ENCODE peak calls at places on chromosomes 5 and 9, in nine cellular contexts. One of them, this sample, is unnamed.

GRCh38 chr5:167261309-167262100 is 1029.9 kb upstream of the WWC1 start:
- DNase-seq in NCI-H2171 treated with DMSO at 0.1 percent for 48 hours: no peak
- DNase-seq in mesothelial cell of epicardium: no peak
- DNase-seq in adipocyte: no peak
- DNase-seq in Panc1: no peak
- DNase-seq in thoracic aorta: no peak
- DNase-seq in HCT116: no peak
- DNase-seq in tibial artery: no peak
- DNase-seq in AG10803: no peak
- DNase-seq in this sample: no peak

GRCh38 chr5:40578501-40579451 is 100.9 kb upstream of the PTGER4 start:
- DNase-seq in NCI-H2171 treated with DMSO at 0.1 percent for 48 hours: no peak
- DNase-seq in mesothelial cell of epicardium: no peak
- DNase-seq in adipocyte: no peak
- DNase-seq in Panc1: peak; percentile 78
- DNase-seq in thoracic aorta: no peak
- DNase-seq in HCT116: no peak
- DNase-seq in tibial artery: no peak
- DNase-seq in AG10803: no peak
- DNase-seq in this sample: no peak

GRCh38 chr9:110880123-110880522 is 158.1 kb downstream of the LPAR1 start:
- DNase-seq in NCI-H2171 treated with DMSO at 0.1 percent for 48 hours: peak; percentile 96
- DNase-seq in mesothelial cell of epicardium: no peak
- DNase-seq in adipocyte: peak; percentile 87
- DNase-seq in Panc1: no peak
- DNase-seq in thoracic aorta: no peak
- DNase-seq in HCT116: no peak
- DNase-seq in tibial artery: no peak
- DNase-seq in AG10803: peak; percentile 92
- DNase-seq in this sample: no peak

GRCh38 chr9:82930116-82930515 is 132.8 kb downstream of the RASEF start:
- DNase-seq in NCI-H2171 treated with DMSO at 0.1 percent for 48 hours: no peak
- DNase-seq in mesothelial cell of epicardium: no peak
- DNase-seq in adipocyte: no peak
- DNase-seq in Panc1: no peak
- DNase-seq in thoracic aorta: no peak
- DNase-seq in HCT116: no peak
- DNase-seq in tibial artery: no peak
- DNase-seq in AG10803: no peak
- DNase-seq in this sample: no peak

GRCh38 chr5:67774153-67774552 is 441.4 kb upstream of the PIK3R1 start:
- DNase-seq in NCI-H2171 treated with DMSO at 0.1 percent for 48 hours: no peak
- DNase-seq in mesothelial cell of epicardium: no peak
- DNase-seq in adipocyte: peak; percentile 55
- DNase-seq in Panc1: no peak
- DNase-seq in thoracic aorta: no peak
- DNase-seq in HCT116: no peak
- DNase-seq in tibial artery: no peak
- DNase-seq in AG10803: peak; percentile 58
- DNase-seq in this sample: no peak

GRCh38 chr5:136036991-136037705 is 8.4 kb downstream of the TGFBI start:
- DNase-seq in NCI-H2171 treated with DMSO at 0.1 percent for 48 hours: no peak
- DNase-seq in mesothelial cell of epicardium: no peak
- DNase-seq in adipocyte: no peak
- DNase-seq in Panc1: no peak
- DNase-seq in thoracic aorta: peak; percentile 50
- DNase-seq in HCT116: no peak
- DNase-seq in tibial artery: peak; percentile 88
- DNase-seq in AG10803: peak; percentile 86
- DNase-seq in this sample: no peak

GRCh38 chr5:100659080-100659479 is 123.9 kb downstream of the FAM174A start:
- DNase-seq in NCI-H2171 treated with DMSO at 0.1 percent for 48 hours: no peak
- DNase-seq in mesothelial cell of epicardium: no peak
- DNase-seq in adipocyte: no peak
- DNase-seq in Panc1: no peak
- DNase-seq in thoracic aorta: no peak
- DNase-seq in HCT116: no peak
- DNase-seq in tibial artery: no peak
- DNase-seq in AG10803: no peak
- DNase-seq in this sample: no peak

GRCh38 chr5:33588654-33589372 is 148.0 kb downstream of the TARS1 start:
- DNase-seq in NCI-H2171 treated with DMSO at 0.1 percent for 48 hours: peak; percentile 6
- DNase-seq in mesothelial cell of epicardium: no peak
- DNase-seq in adipocyte: no peak
- DNase-seq in Panc1: no peak
- DNase-seq in thoracic aorta: no peak
- DNase-seq in HCT116: peak; percentile 47
- DNase-seq in tibial artery: no peak
- DNase-seq in AG10803: no peak
- DNase-seq in this sample: no peak

GRCh38 chr9:8782237-8782636 is 982.7 kb upstream of the DMAC1 start:
- DNase-seq in NCI-H2171 treated with DMSO at 0.1 percent for 48 hours: peak; percentile 76
- DNase-seq in mesothelial cell of epicardium: no peak
- DNase-seq in adipocyte: no peak
- DNase-seq in Panc1: no peak
- DNase-seq in thoracic aorta: no peak
- DNase-seq in HCT116: no peak
- DNase-seq in tibial artery: no peak
- DNase-seq in AG10803: no peak
- DNase-seq in this sample: no peak

GRCh38 chr9:92911496-92912475 is 33.9 kb upstream of the ZNF484 start:
- DNase-seq in NCI-H2171 treated with DMSO at 0.1 percent for 48 hours: no peak
- DNase-seq in mesothelial cell of epicardium: no peak
- DNase-seq in adipocyte: peak; percentile 13
- DNase-seq in Panc1: no peak
- DNase-seq in thoracic aorta: no peak
- DNase-seq in HCT116: no peak
- DNase-seq in tibial artery: no peak
- DNase-seq in AG10803: peak; percentile 6
- DNase-seq in this sample: no peak

GRCh38 chr9:3074247-3074646 is 230.4 kb upstream of the PUM3 start:
- DNase-seq in NCI-H2171 treated with DMSO at 0.1 percent for 48 hours: no peak
- DNase-seq in mesothelial cell of epicardium: no peak
- DNase-seq in adipocyte: no peak
- DNase-seq in Panc1: no peak
- DNase-seq in thoracic aorta: no peak
- DNase-seq in HCT116: no peak
- DNase-seq in tibial artery: no peak
- DNase-seq in AG10803: no peak
- DNase-seq in this sample: no peak

GRCh38 chr9:15889555-15889954 is 336.7 kb downstream of the CCDC171 start:
- DNase-seq in NCI-H2171 treated with DMSO at 0.1 percent for 48 hours: no peak
- DNase-seq in mesothelial cell of epicardium: no peak
- DNase-seq in adipocyte: peak; percentile 67
- DNase-seq in Panc1: no peak
- DNase-seq in thoracic aorta: no peak
- DNase-seq in HCT116: no peak
- DNase-seq in tibial artery: no peak
- DNase-seq in AG10803: peak; percentile 66
- DNase-seq in this sample: no peak

GRCh38 chr9:106697799-106698591 is 165.0 kb upstream of the ZNF462 start:
- DNase-seq in NCI-H2171 treated with DMSO at 0.1 percent for 48 hours: peak; percentile 96
- DNase-seq in mesothelial cell of epicardium: peak; percentile 46
- DNase-seq in adipocyte: peak; percentile 92
- DNase-seq in Panc1: no peak
- DNase-seq in thoracic aorta: peak; percentile 8
- DNase-seq in HCT116: no peak
- DNase-seq in tibial artery: peak; percentile 75
- DNase-seq in AG10803: peak; percentile 87
- DNase-seq in this sample: no peak

GRCh38 chr5:67268233-67269011 is 71.8 kb upstream of the CD180 start:
- DNase-seq in NCI-H2171 treated with DMSO at 0.1 percent for 48 hours: peak; percentile 64
- DNase-seq in mesothelial cell of epicardium: peak; percentile 25
- DNase-seq in adipocyte: peak; percentile 97
- DNase-seq in Panc1: no peak
- DNase-seq in thoracic aorta: peak; percentile 66
- DNase-seq in HCT116: no peak
- DNase-seq in tibial artery: peak; percentile 86
- DNase-seq in AG10803: peak; percentile 94
- DNase-seq in this sample: no peak

GRCh38 chr5:150514708-150515211 is 6.8 kb downstream of the NDST1 start:
- DNase-seq in NCI-H2171 treated with DMSO at 0.1 percent for 48 hours: peak; percentile 15
- DNase-seq in mesothelial cell of epicardium: no peak
- DNase-seq in adipocyte: no peak
- DNase-seq in Panc1: no peak
- DNase-seq in thoracic aorta: no peak
- DNase-seq in HCT116: no peak
- DNase-seq in tibial artery: no peak
- DNase-seq in AG10803: peak; percentile 42
- DNase-seq in this sample: peak; percentile 77

GRCh38 chr5:132655821-132656773 is 1.9 kb upstream of the IL13 start:
- DNase-seq in NCI-H2171 treated with DMSO at 0.1 percent for 48 hours: no peak
- DNase-seq in mesothelial cell of epicardium: no peak
- DNase-seq in adipocyte: peak; percentile 60
- DNase-seq in Panc1: no peak
- DNase-seq in thoracic aorta: no peak
- DNase-seq in HCT116: no peak
- DNase-seq in tibial artery: no peak
- DNase-seq in AG10803: peak; percentile 10
- DNase-seq in this sample: no peak

GRCh38 chr9:87642330-87643110 is 83.4 kb upstream of the CTSL start:
- DNase-seq in NCI-H2171 treated with DMSO at 0.1 percent for 48 hours: no peak
- DNase-seq in mesothelial cell of epicardium: no peak
- DNase-seq in adipocyte: no peak
- DNase-seq in Panc1: no peak
- DNase-seq in thoracic aorta: no peak
- DNase-seq in HCT116: no peak
- DNase-seq in tibial artery: no peak
- DNase-seq in AG10803: no peak
- DNase-seq in this sample: no peak

GRCh38 chr9:138122201-138122600 is 244.6 kb downstream of the CACNA1B start:
- DNase-seq in NCI-H2171 treated with DMSO at 0.1 percent for 48 hours: no peak
- DNase-seq in mesothelial cell of epicardium: no peak
- DNase-seq in adipocyte: no peak
- DNase-seq in Panc1: no peak
- DNase-seq in thoracic aorta: no peak
- DNase-seq in HCT116: no peak
- DNase-seq in tibial artery: no peak
- DNase-seq in AG10803: no peak
- DNase-seq in this sample: no peak

GRCh38 chr5:22892441-22892840 is 39.3 kb upstream of the CDH12 start:
- DNase-seq in NCI-H2171 treated with DMSO at 0.1 percent for 48 hours: no peak
- DNase-seq in mesothelial cell of epicardium: no peak
- DNase-seq in adipocyte: no peak
- DNase-seq in Panc1: no peak
- DNase-seq in thoracic aorta: no peak
- DNase-seq in HCT116: no peak
- DNase-seq in tibial artery: no peak
- DNase-seq in AG10803: no peak
- DNase-seq in this sample: no peak

GRCh38 chr5:67815455-67816391 is 399.8 kb upstream of the PIK3R1 start:
- DNase-seq in NCI-H2171 treated with DMSO at 0.1 percent for 48 hours: no peak
- DNase-seq in mesothelial cell of epicardium: no peak
- DNase-seq in adipocyte: peak; percentile 20
- DNase-seq in Panc1: no peak
- DNase-seq in thoracic aorta: no peak
- DNase-seq in HCT116: no peak
- DNase-seq in tibial artery: no peak
- DNase-seq in AG10803: peak; percentile 41
- DNase-seq in this sample: no peak

GRCh38 chr5:170268884-170269283 is 28.7 kb downstream of the LCP2 start:
- DNase-seq in NCI-H2171 treated with DMSO at 0.1 percent for 48 hours: no peak
- DNase-seq in mesothelial cell of epicardium: no peak
- DNase-seq in adipocyte: no peak
- DNase-seq in Panc1: no peak
- DNase-seq in thoracic aorta: no peak
- DNase-seq in HCT116: no peak
- DNase-seq in tibial artery: no peak
- DNase-seq in AG10803: no peak
- DNase-seq in this sample: no peak

GRCh38 chr9:75033789-75034473 is 5.8 kb upstream of the CARNMT1 start:
- DNase-seq in NCI-H2171 treated with DMSO at 0.1 percent for 48 hours: no peak
- DNase-seq in mesothelial cell of epicardium: no peak
- DNase-seq in adipocyte: peak; percentile 36
- DNase-seq in Panc1: no peak
- DNase-seq in thoracic aorta: no peak
- DNase-seq in HCT116: no peak
- DNase-seq in tibial artery: no peak
- DNase-seq in AG10803: no peak
- DNase-seq in this sample: no peak

GRCh38 chr9:6328103-6328502 is at the start of gene TPD52L3:
- DNase-seq in NCI-H2171 treated with DMSO at 0.1 percent for 48 hours: no peak
- DNase-seq in mesothelial cell of epicardium: no peak
- DNase-seq in adipocyte: no peak
- DNase-seq in Panc1: no peak
- DNase-seq in thoracic aorta: no peak
- DNase-seq in HCT116: no peak
- DNase-seq in tibial artery: no peak
- DNase-seq in AG10803: no peak
- DNase-seq in this sample: no peak

GRCh38 chr9:137376386-137376785 is 46.6 kb downstream of the EXD3 start:
- DNase-seq in NCI-H2171 treated with DMSO at 0.1 percent for 48 hours: peak; percentile 20
- DNase-seq in mesothelial cell of epicardium: no peak
- DNase-seq in adipocyte: no peak
- DNase-seq in Panc1: no peak
- DNase-seq in thoracic aorta: no peak
- DNase-seq in HCT116: no peak
- DNase-seq in tibial artery: no peak
- DNase-seq in AG10803: no peak
- DNase-seq in this sample: no peak

GRCh38 chr9:5593904-5594303 is 35.0 kb upstream of the RIC1 start:
- DNase-seq in NCI-H2171 treated with DMSO at 0.1 percent for 48 hours: no peak
- DNase-seq in mesothelial cell of epicardium: no peak
- DNase-seq in adipocyte: no peak
- DNase-seq in Panc1: no peak
- DNase-seq in thoracic aorta: no peak
- DNase-seq in HCT116: no peak
- DNase-seq in tibial artery: no peak
- DNase-seq in AG10803: no peak
- DNase-seq in this sample: no peak

GRCh38 chr5:78829811-78830499 is 155.2 kb downstream of the ARSB start:
- DNase-seq in NCI-H2171 treated with DMSO at 0.1 percent for 48 hours: no peak
- DNase-seq in mesothelial cell of epicardium: no peak
- DNase-seq in adipocyte: no peak
- DNase-seq in Panc1: no peak
- DNase-seq in thoracic aorta: peak; percentile 50
- DNase-seq in HCT116: no peak
- DNase-seq in tibial artery: peak; percentile 92
- DNase-seq in AG10803: peak; percentile 40
- DNase-seq in this sample: no peak

GRCh38 chr5:141528401-141528984 is 39.6 kb downstream of the PCDHGC5 start:
- DNase-seq in NCI-H2171 treated with DMSO at 0.1 percent for 48 hours: no peak
- DNase-seq in mesothelial cell of epicardium: no peak
- DNase-seq in adipocyte: no peak
- DNase-seq in Panc1: no peak
- DNase-seq in thoracic aorta: no peak
- DNase-seq in HCT116: no peak
- DNase-seq in tibial artery: no peak
- DNase-seq in AG10803: no peak
- DNase-seq in this sample: no peak

GRCh38 chr9:100428871-100429654 is 2.1 kb downstream of the MSANTD3 start:
- DNase-seq in NCI-H2171 treated with DMSO at 0.1 percent for 48 hours: no peak
- DNase-seq in mesothelial cell of epicardium: no peak
- DNase-seq in adipocyte: peak; percentile 97
- DNase-seq in Panc1: peak; percentile 91
- DNase-seq in thoracic aorta: no peak
- DNase-seq in HCT116: peak; percentile 83
- DNase-seq in tibial artery: no peak
- DNase-seq in AG10803: peak; percentile 99
- DNase-seq in this sample: peak; percentile 97

GRCh38 chr5:143066556-143067281 is 296.5 kb downstream of the ARHGAP26 start:
- DNase-seq in NCI-H2171 treated with DMSO at 0.1 percent for 48 hours: peak; percentile 33
- DNase-seq in mesothelial cell of epicardium: no peak
- DNase-seq in adipocyte: no peak
- DNase-seq in Panc1: no peak
- DNase-seq in thoracic aorta: no peak
- DNase-seq in HCT116: no peak
- DNase-seq in tibial artery: no peak
- DNase-seq in AG10803: peak; percentile 45
- DNase-seq in this sample: no peak

GRCh38 chr5:3658929-3659328 is 63.3 kb downstream of the IRX1 start:
- DNase-seq in NCI-H2171 treated with DMSO at 0.1 percent for 48 hours: no peak
- DNase-seq in mesothelial cell of epicardium: no peak
- DNase-seq in adipocyte: no peak
- DNase-seq in Panc1: no peak
- DNase-seq in thoracic aorta: no peak
- DNase-seq in HCT116: no peak
- DNase-seq in tibial artery: no peak
- DNase-seq in AG10803: no peak
- DNase-seq in this sample: no peak

GRCh38 chr5:154111214-154111613 is 72.4 kb downstream of the MFAP3 start:
- DNase-seq in NCI-H2171 treated with DMSO at 0.1 percent for 48 hours: no peak
- DNase-seq in mesothelial cell of epicardium: no peak
- DNase-seq in adipocyte: no peak
- DNase-seq in Panc1: no peak
- DNase-seq in thoracic aorta: no peak
- DNase-seq in HCT116: no peak
- DNase-seq in tibial artery: no peak
- DNase-seq in AG10803: no peak
- DNase-seq in this sample: no peak